ENCODE peak calls at places on chromosomes 7 and 10, in five cellular contexts. Z is CD8-positive, alpha-beta memory T cell; I is right lobe of liver; A is heart left ventricle; B is body of pancreas. E is an unnamed sample.

GRCh38 chr10:22713853-22714523 is 390 bp downstream of the PIP4K2A start:
- DNase-seq in Z (no peak), I (peak; percentile 62), A (peak; percentile 76), B (peak; percentile 24), E (no peak)

GRCh38 chr7:45709168-45710034 is 135.2 kb downstream of the ADCY1 start:
- DNase-seq in Z (no peak), I (peak; percentile 43), A (peak; percentile 64), B (peak; percentile 47), E (peak; percentile 79)

GRCh38 chr7:149782682-149783345 is 9.4 kb upstream of the ZNF467 start:
- DNase-seq in Z (no peak), I (no peak), A (peak; percentile 45), B (no peak), E (no peak)

GRCh38 chr7:135454060-135454459 is 55.8 kb downstream of the CNOT4 start:
- DNase-seq in Z (no peak), I (no peak), A (no peak), B (no peak), E (no peak)

GRCh38 chr7:99201027-99201426 is 6.9 kb downstream of the KPNA7 start:
- DNase-seq in Z (no peak), I (no peak), A (no peak), B (no peak), E (no peak)

GRCh38 chr7:155738652-155739537 is 73.4 kb downstream of the SHH start:
- DNase-seq in Z (peak; percentile 83), I (peak; percentile 80), A (peak; percentile 76), B (peak; percentile 89), E (peak; percentile 73)

GRCh38 chr10:61642692-61643091 is 20.0 kb upstream of the CABCOCO1 start:
- DNase-seq in Z (no peak), I (no peak), A (no peak), B (no peak), E (no peak)

GRCh38 chr7:114924066-114924712 is 2.3 kb downstream of the MDFIC start:
- DNase-seq in Z (no peak), I (no peak), A (no peak), B (no peak), E (no peak)

GRCh38 chr7:39702133-39702532 is 78.8 kb downstream of the RALA start:
- DNase-seq in Z (no peak), I (no peak), A (no peak), B (no peak), E (no peak)

GRCh38 chr7:95482398-95482797 is 3.3 kb upstream of the ASB4 start:
- DNase-seq in Z (no peak), I (no peak), A (no peak), B (no peak), E (no peak)

GRCh38 chr7:82430518-82431465 is 12.8 kb downstream of the CACNA2D1 start:
- DNase-seq in Z (no peak), I (no peak), A (no peak), B (no peak), E (no peak)

GRCh38 chr10:3111626-3112220 is 44.4 kb downstream of the PFKP start:
- DNase-seq in Z (no peak), I (peak; percentile 80), A (no peak), B (no peak), E (peak; percentile 77)

GRCh38 chr7:20831451-20831850 is 44.8 kb upstream of the SP8 start:
- DNase-seq in Z (no peak), I (no peak), A (no peak), B (no peak), E (no peak)

GRCh38 chr10:66629976-66630375 is 295.9 kb upstream of the LRRTM3 start:
- DNase-seq in Z (no peak), I (no peak), A (no peak), B (no peak), E (no peak)

GRCh38 chr7:137591444-137591843 is 247.9 kb upstream of the PTN start:
- DNase-seq in Z (no peak), I (no peak), A (no peak), B (no peak), E (no peak)

GRCh38 chr7:155581107-155581830 is 34.9 kb upstream of the CNPY1 start:
- DNase-seq in Z (no peak), I (peak; percentile 34), A (peak; percentile 15), B (no peak), E (no peak)

GRCh38 chr7:142556745-142557144 is 192.5 kb upstream of the PRSS1 start:
- DNase-seq in Z (no peak), I (peak; percentile 73), A (no peak), B (peak; percentile 78), E (peak; percentile 81)

GRCh38 chr7:66016131-66016461 is 34.1 kb upstream of the GUSB start:
- DNase-seq in Z (no peak), I (no peak), A (no peak), B (no peak), E (no peak)

GRCh38 chr10:33099748-33100147 is 141.7 kb upstream of the ITGB1 start:
- DNase-seq in Z (no peak), I (no peak), A (no peak), B (no peak), E (no peak)

GRCh38 chr10:11058965-11059364 is 41.3 kb downstream of the CELF2 start:
- DNase-seq in Z (no peak), I (no peak), A (no peak), B (no peak), E (no peak)

GRCh38 chr10:22682237-22683192 is 31.9 kb downstream of the PIP4K2A start:
- DNase-seq in Z (peak; percentile 82), I (no peak), A (no peak), B (no peak), E (no peak)

GRCh38 chr10:100600218-100600617 is 64.5 kb downstream of the HIF1AN start:
- DNase-seq in Z (no peak), I (no peak), A (no peak), B (no peak), E (no peak)

GRCh38 chr7:156461881-156462665 is 178.5 kb upstream of the RNF32 start:
- DNase-seq in Z (no peak), I (peak; percentile 37), A (no peak), B (no peak), E (no peak)

GRCh38 chr10:99709480-99710229 is 22.3 kb downstream of the COX15 start:
- DNase-seq in Z (no peak), I (no peak), A (no peak), B (no peak), E (no peak)

GRCh38 chr10:62116896-62117295 is 151.7 kb downstream of the RTKN2 start:
- DNase-seq in Z (no peak), I (no peak), A (no peak), B (no peak), E (no peak)

GRCh38 chr7:43077732-43078391 is 34.6 kb upstream of the HECW1 start:
- DNase-seq in Z (no peak), I (no peak), A (no peak), B (no peak), E (no peak)

GRCh38 chr10:117460846-117461765 is 81.4 kb upstream of the EMX2 start:
- DNase-seq in Z (no peak), I (no peak), A (no peak), B (no peak), E (no peak)

GRCh38 chr7:155277385-155277994 is 20.2 kb upstream of the INSIG1 start:
- DNase-seq in Z (no peak), I (no peak), A (no peak), B (no peak), E (no peak)

GRCh38 chr10:95277614-95278013 is 13.2 kb downstream of the PDLIM1 start:
- DNase-seq in Z (no peak), I (no peak), A (no peak), B (no peak), E (no peak)

GRCh38 chr7:81499262-81500116 is 270.4 kb downstream of the HGF start:
- DNase-seq in Z (no peak), I (no peak), A (no peak), B (peak; percentile 44), E (no peak)

GRCh38 chr7:285731-286130 is 4.2 kb upstream of the FOXL3 start:
- DNase-seq in Z (no peak), I (no peak), A (no peak), B (no peak), E (no peak)

GRCh38 chr7:157337316-157338149 is 729 bp downstream of the DNAJB6 start:
- DNase-seq in Z (peak; percentile 69), I (peak; percentile 73), A (peak; percentile 85), B (peak; percentile 57), E (peak; percentile 80)

GRCh38 chr10:70619271-70620019 is 16.9 kb upstream of the PRF1 start:
- DNase-seq in Z (no peak), I (no peak), A (no peak), B (no peak), E (no peak)

GRCh38 chr7:100372256-100372655 is 1.0 kb upstream of the PILRA start:
- DNase-seq in Z (no peak), I (no peak), A (peak; percentile 59), B (peak; percentile 60), E (no peak)
- H3K9me3 ChIP-seq in Z (no peaks in the 10 kb centered on the region), I (no peaks in the 10 kb centered on the region), A (no peaks in the 10 kb centered on the region), B (no peaks in the 10 kb centered on the region), E (no peaks in the 10 kb centered on the region)

DNA sequence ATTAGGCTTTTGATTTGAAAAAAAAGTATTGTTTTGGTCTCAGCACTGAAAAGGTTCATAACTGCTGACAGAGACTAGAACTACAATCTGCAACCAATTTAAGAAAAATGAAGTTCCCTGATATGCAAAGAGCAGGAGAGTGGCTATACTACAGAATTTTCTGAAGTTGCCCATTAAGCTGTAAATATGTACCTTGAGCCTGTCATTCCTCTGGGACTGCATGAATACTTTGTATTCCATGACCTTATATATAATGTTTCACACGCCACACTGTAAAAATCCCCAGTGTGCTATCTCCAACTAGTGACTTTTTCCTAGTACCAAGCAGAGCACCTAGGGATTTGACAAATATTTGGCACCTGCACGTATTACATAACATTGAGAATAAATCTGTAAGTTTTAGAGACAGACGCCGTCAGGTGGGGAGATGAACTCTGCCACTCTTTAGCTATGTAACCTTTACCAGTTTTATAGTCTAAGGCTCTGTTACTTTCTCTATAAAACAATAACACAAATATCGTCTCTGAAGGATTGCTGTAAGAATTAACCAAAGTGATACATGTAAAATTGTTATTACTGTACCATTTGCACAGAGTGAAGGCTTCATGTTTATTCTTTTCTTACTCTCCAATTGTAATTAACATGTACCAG is 235.4 kb downstream of the MAGI2 start:
- DNase-seq in Z (no peak), I (no peak), A (no peak), B (no peak), E (no peak)
- H3K4me1 ChIP-seq in Z (no peaks in the 10 kb centered on the region), I (no peaks in the 10 kb centered on the region), A (no peaks in the 10 kb centered on the region), B (no peaks in the 10 kb centered on the region), E (no peaks in the 10 kb centered on the region)

GRCh38 chr7:4957847-4958476 is 1.0 kb downstream of the MMD2 start:
- DNase-seq in Z (no peak), I (no peak), A (no peak), B (no peak), E (no peak)
- H3K27me3 ChIP-seq in Z (peaks cover 12% of the 10 kb centered on the region), I (no peaks in the 10 kb centered on the region), A (peaks cover 27% of the 10 kb centered on the region), B (peaks cover 17% of the 10 kb centered on the region), E (peaks cover 65% of the 10 kb centered on the region)

DNA sequence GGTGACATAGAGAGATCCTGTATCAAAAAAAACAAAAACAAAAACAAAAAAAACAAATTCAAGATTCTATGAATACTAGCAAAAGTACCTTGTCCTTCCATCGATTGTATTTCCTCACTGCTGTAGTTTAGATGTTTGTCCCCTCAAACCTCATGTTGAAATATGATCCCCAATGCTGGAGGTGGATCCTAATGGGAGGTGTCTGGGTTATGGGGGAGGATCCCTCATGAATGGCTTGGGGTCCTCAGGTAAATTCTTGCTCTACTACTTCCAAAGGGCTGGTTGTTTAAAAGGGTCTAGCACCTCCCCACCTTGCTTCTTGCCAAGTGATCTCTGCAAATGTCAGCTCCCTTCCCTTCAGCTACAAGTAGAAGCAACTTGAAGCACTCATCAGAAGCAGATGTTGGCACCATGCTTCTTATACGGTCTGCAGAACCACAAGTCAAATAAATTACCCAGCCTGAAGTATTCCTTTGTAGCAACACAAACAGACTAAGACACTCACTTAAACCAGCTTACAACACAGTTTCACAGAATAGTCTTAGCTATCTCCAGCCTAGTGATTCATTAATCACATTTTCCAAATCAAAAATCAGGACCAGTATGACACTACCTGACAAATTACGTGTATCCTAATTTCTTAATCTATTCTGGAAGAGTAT is 20.7 kb downstream of the ABI1 start:
- DNase-seq in Z (no peak), I (no peak), A (no peak), B (no peak), E (no peak)
- H3K9me3 ChIP-seq in Z (no peaks in the 10 kb centered on the region), I (no peaks in the 10 kb centered on the region), A (no peaks in the 10 kb centered on the region), B (no peaks in the 10 kb centered on the region), E (no peaks in the 10 kb centered on the region)

E was measured in psoas muscle.